ENCODE peak calls at places on chromosomes 2 and 18, in five cellular contexts. One of them, this sample, is unnamed.

GRCh38 chr2:134348239-134348638 is 94.4 kb downstream of the MGAT5 start:
- DNase-seq in activated T-helper 1 cell treated with Interleukin-2 at 50 U/mL for 16 hours: no peak
- DNase-seq in NCI-H345: no peak
- DNase-seq in OCI-M1: no peak
- DNase-seq in activated T-cell treated with anti-CD3 and anti-CD28 coated beads, Interleukin-2, amount 50 U/mL, for 48 hours: no peak
- DNase-seq in this sample: no peak

GRCh38 chr18:73099759-73100158 is 232.0 kb upstream of the NETO1 start:
- DNase-seq in activated T-helper 1 cell treated with Interleukin-2 at 50 U/mL for 16 hours: no peak
- DNase-seq in NCI-H345: peak; percentile 8
- DNase-seq in OCI-M1: no peak
- DNase-seq in activated T-cell treated with anti-CD3 and anti-CD28 coated beads, Interleukin-2, amount 50 U/mL, for 48 hours: no peak
- DNase-seq in this sample: no peak

GRCh38 chr2:101770672-101771071 is 73.2 kb downstream of the MAP4K4 start:
- DNase-seq in activated T-helper 1 cell treated with Interleukin-2 at 50 U/mL for 16 hours: no peak
- DNase-seq in NCI-H345: peak; percentile 4
- DNase-seq in OCI-M1: peak; percentile 83
- DNase-seq in activated T-cell treated with anti-CD3 and anti-CD28 coated beads, Interleukin-2, amount 50 U/mL, for 48 hours: no peak
- DNase-seq in this sample: peak; percentile 36

GRCh38 chr2:215718426-215718825 is 282.6 kb upstream of the FN1 start:
- DNase-seq in activated T-helper 1 cell treated with Interleukin-2 at 50 U/mL for 16 hours: no peak
- DNase-seq in NCI-H345: no peak
- DNase-seq in OCI-M1: no peak
- DNase-seq in activated T-cell treated with anti-CD3 and anti-CD28 coated beads, Interleukin-2, amount 50 U/mL, for 48 hours: no peak
- DNase-seq in this sample: no peak

GRCh38 chr2:189517847-189518535 is 62.6 kb downstream of the SLC40A1 start:
- DNase-seq in activated T-helper 1 cell treated with Interleukin-2 at 50 U/mL for 16 hours: no peak
- DNase-seq in NCI-H345: no peak
- DNase-seq in OCI-M1: peak; percentile 29
- DNase-seq in activated T-cell treated with anti-CD3 and anti-CD28 coated beads, Interleukin-2, amount 50 U/mL, for 48 hours: no peak
- DNase-seq in this sample: no peak

GRCh38 chr2:105712166-105712915 is 32.4 kb upstream of the NCK2 start:
- DNase-seq in activated T-helper 1 cell treated with Interleukin-2 at 50 U/mL for 16 hours: no peak
- DNase-seq in NCI-H345: peak; percentile 39
- DNase-seq in OCI-M1: no peak
- DNase-seq in activated T-cell treated with anti-CD3 and anti-CD28 coated beads, Interleukin-2, amount 50 U/mL, for 48 hours: no peak
- DNase-seq in this sample: no peak

GRCh38 chr2:10196275-10196892 is 73.8 kb downstream of the RRM2 start:
- DNase-seq in activated T-helper 1 cell treated with Interleukin-2 at 50 U/mL for 16 hours: no peak
- DNase-seq in NCI-H345: no peak
- DNase-seq in OCI-M1: no peak
- DNase-seq in activated T-cell treated with anti-CD3 and anti-CD28 coated beads, Interleukin-2, amount 50 U/mL, for 48 hours: no peak
- DNase-seq in this sample: no peak

GRCh38 chr2:26011990-26012856 is 21.7 kb upstream of the RAB10 start:
- DNase-seq in activated T-helper 1 cell treated with Interleukin-2 at 50 U/mL for 16 hours: no peak
- DNase-seq in NCI-H345: peak; percentile 14
- DNase-seq in OCI-M1: peak; percentile 27
- DNase-seq in activated T-cell treated with anti-CD3 and anti-CD28 coated beads, Interleukin-2, amount 50 U/mL, for 48 hours: no peak
- DNase-seq in this sample: no peak

GRCh38 chr18:58195278-58195721 is 151.3 kb downstream of the NEDD4L start:
- DNase-seq in activated T-helper 1 cell treated with Interleukin-2 at 50 U/mL for 16 hours: no peak
- DNase-seq in NCI-H345: peak; percentile 52
- DNase-seq in OCI-M1: no peak
- DNase-seq in activated T-cell treated with anti-CD3 and anti-CD28 coated beads, Interleukin-2, amount 50 U/mL, for 48 hours: peak; percentile 41
- DNase-seq in this sample: peak; percentile 55

GRCh38 chr2:175690113-175690716 is 311.9 kb downstream of the LNPK start:
- DNase-seq in activated T-helper 1 cell treated with Interleukin-2 at 50 U/mL for 16 hours: no peak
- DNase-seq in NCI-H345: peak; percentile 72
- DNase-seq in OCI-M1: peak; percentile 86
- DNase-seq in activated T-cell treated with anti-CD3 and anti-CD28 coated beads, Interleukin-2, amount 50 U/mL, for 48 hours: no peak
- DNase-seq in this sample: peak; percentile 66

GRCh38 chr2:119914266-119914665 is 98.6 kb upstream of the EPB41L5 start:
- DNase-seq in activated T-helper 1 cell treated with Interleukin-2 at 50 U/mL for 16 hours: no peak
- DNase-seq in NCI-H345: no peak
- DNase-seq in OCI-M1: no peak
- DNase-seq in activated T-cell treated with anti-CD3 and anti-CD28 coated beads, Interleukin-2, amount 50 U/mL, for 48 hours: no peak
- DNase-seq in this sample: no peak